ENCODE peak calls at places on chromosomes 5 and 9, in five cellular contexts. I is stomach, L is tibial artery, S is Peyer's patch, T is DND-41. P is an unnamed sample.

GRCh38 chr9:114008667-114009410 is 69.3 kb downstream of the AMBP start:
- DNase-seq in I (peak; percentile 7), S (peak; percentile 27), L (peak; percentile 41), T (no peak), P (peak; percentile 43)

GRCh38 chr5:172640822-172641358 is at the start of gene NEURL1B:
- DNase-seq in S (peak; percentile 89), I (peak; percentile 77), T (peak; percentile 81), L (peak; percentile 83), P (peak; percentile 73)

GRCh38 chr9:107226431-107226830 is 56.6 kb upstream of the RAD23B start:
- DNase-seq in T (no peak), L (no peak), S (no peak), I (no peak), P (no peak)

GRCh38 chr5:77629553-77630245 is 8.8 kb downstream of the OTP start:
- DNase-seq in T (no peak), I (no peak), S (no peak), L (no peak), P (no peak)

GRCh38 chr5:68652507-68652906 is 437.0 kb downstream of the PIK3R1 start:
- DNase-seq in L (no peak), I (peak; percentile 29), T (no peak), S (no peak), P (no peak)

GRCh38 chr5:122141751-122142150 is 12.4 kb downstream of the ZNF474 start:
- DNase-seq in L (no peak), S (no peak), I (no peak), T (no peak), P (no peak)

GRCh38 chr5:78649220-78649700 is 688 bp upstream of the LHFPL2 start:
- DNase-seq in T (no peak), L (no peak), I (no peak), S (no peak), P (no peak)

GRCh38 chr5:116573617-116574431 is 799 bp downstream of the SEMA6A start:
- DNase-seq in S (peak; percentile 68), I (no peak), L (peak; percentile 62), T (no peak), P (no peak)

GRCh38 chr5:151675225-151675955 is 11.3 kb downstream of the SPARC start:
- DNase-seq in I (no peak), T (no peak), L (no peak), S (no peak), P (no peak)

GRCh38 chr5:113891491-113891890 is 378.0 kb downstream of the YTHDC2 start:
- DNase-seq in T (no peak), S (no peak), L (no peak), I (no peak), P (no peak)

GRCh38 chr9:111897831-111898144 is 1.2 kb downstream of the UGCG start:
- DNase-seq in L (no peak), I (no peak), S (no peak), T (no peak), P (no peak)

GRCh38 chr5:158751961-158752655 is 347.6 kb downstream of the EBF1 start:
- DNase-seq in T (no peak), I (no peak), S (no peak), L (no peak), P (no peak)

GRCh38 chr5:19802686-19803085 is 185.3 kb downstream of the CDH18 start:
- DNase-seq in S (no peak), I (no peak), T (no peak), L (no peak), P (no peak)

GRCh38 chr5:157290981-157291711 is 25.2 kb downstream of the CYFIP2 start:
- DNase-seq in L (no peak), T (no peak), S (peak; percentile 77), I (peak; percentile 51), P (peak; percentile 50)

GRCh38 chr5:89967806-89968444 is 441.6 kb downstream of the CETN3 start:
- DNase-seq in S (no peak), T (no peak), L (no peak), I (no peak), P (no peak)

GRCh38 chr9:98808411-98808815 is 943 bp downstream of the GALNT12 start:
- DNase-seq in I (peak; percentile 89), S (peak; percentile 89), T (no peak), L (peak; percentile 67), P (no peak)

GRCh38 chr5:56206126-56206525 is 27.0 kb downstream of the ANKRD55 start:
- DNase-seq in S (no peak), T (no peak), I (no peak), L (no peak), P (no peak)

GRCh38 chr5:117454716-117455212 is 880.1 kb upstream of the SEMA6A start:
- DNase-seq in L (peak; percentile 70), T (peak; percentile 49), I (peak; percentile 61), S (peak; percentile 70), P (peak; percentile 61)

GRCh38 chr5:35212006-35212982 is 18.0 kb downstream of the PRLR start:
- DNase-seq in T (no peak), S (no peak), I (no peak), L (no peak), P (no peak)

GRCh38 chr5:128635379-128635778 is 97.3 kb upstream of the FBN2 start:
- DNase-seq in T (no peak), S (no peak), L (no peak), I (no peak), P (no peak)

GRCh38 chr5:178454308-178454707 is 135.9 kb downstream of the COL23A1 start:
- DNase-seq in S (no peak), T (peak; percentile 35), L (peak; percentile 24), I (peak; percentile 14), P (no peak)

GRCh38 chr5:53170748-53171349 is 61.3 kb upstream of the MOCS2 start:
- DNase-seq in S (no peak), T (peak; percentile 26), L (no peak), I (no peak), P (no peak)

GRCh38 chr9:10806873-10807272 is 194.1 kb upstream of the PTPRD start:
- DNase-seq in I (no peak), T (no peak), S (no peak), L (no peak), P (no peak)

GRCh38 chr9:129283290-129283691 is 105.2 kb upstream of the IER5L start:
- DNase-seq in L (peak; percentile 65), T (no peak), I (no peak), S (no peak), P (peak; percentile 57)

GRCh38 chr9:97866848-97867247 is 13.8 kb downstream of the FOXE1 start:
- DNase-seq in L (no peak), T (no peak), S (no peak), I (no peak), P (no peak)

GRCh38 chr5:121853853-121854252 is 2.2 kb downstream of the FTMT start:
- DNase-seq in L (no peak), S (no peak), I (no peak), T (no peak), P (no peak)

GRCh38 chr9:133170716-133171115 is 7.0 kb upstream of the GBGT1 start:
- DNase-seq in T (no peak), I (no peak), S (no peak), L (no peak), P (no peak)

GRCh38 chr9:91930475-91930874 is 19.6 kb downstream of the ROR2 start:
- DNase-seq in T (no peak), I (no peak), S (no peak), L (no peak), P (no peak)

GRCh38 chr9:70085241-70085640 is 41.6 kb downstream of the MAMDC2 start:
- DNase-seq in T (no peak), I (no peak), L (no peak), S (no peak), P (no peak)

GRCh38 chr9:4137234-4137633 is 162.6 kb downstream of the GLIS3 start:
- DNase-seq in L (no peak), S (no peak), T (no peak), I (no peak), P (no peak)

GRCh38 chr5:136814621-136815378 is 449.5 kb upstream of the TRPC7 start:
- DNase-seq in L (no peak), T (no peak), I (no peak), S (no peak), P (no peak)

GRCh38 chr9:36847781-36848673 is 186.0 kb downstream of the PAX5 start:
- DNase-seq in S (no peak), L (no peak), I (no peak), T (no peak), P (no peak)

GRCh38 chr9:103407260-103407659 is 412.1 kb downstream of the CYLC2 start:
- DNase-seq in L (no peak), S (no peak), T (no peak), I (no peak), P (no peak)

GRCh38 chr5:148751025-148751424 is 75.4 kb upstream of the ADRB2 start:
- DNase-seq in T (no peak), I (no peak), L (no peak), S (no peak), P (no peak)

GRCh38 chr5:16617272-16617973 is 626 bp upstream of the RETREG1 start:
- DNase-seq in I (no peak), L (no peak), T (peak; percentile 68), S (no peak), P (no peak)

DNA sequence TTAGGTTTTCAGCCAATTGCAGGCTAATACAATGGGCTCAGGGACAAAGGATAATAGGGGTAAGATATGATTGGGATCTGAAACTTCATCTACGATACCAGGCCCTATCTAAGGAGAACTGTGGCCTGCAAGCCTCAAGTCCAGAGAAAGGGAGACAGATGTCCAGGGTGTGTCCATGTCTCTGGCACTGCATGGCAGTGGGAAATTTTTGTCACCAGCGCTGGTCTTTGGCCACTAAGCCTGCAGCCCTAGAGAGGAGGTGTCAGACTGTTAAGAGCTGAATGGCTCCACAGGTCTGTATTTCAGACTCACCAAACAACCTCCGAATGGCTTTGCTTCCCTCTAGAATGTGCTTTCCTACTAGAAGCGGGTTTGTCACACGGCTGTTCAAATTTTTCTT is 6.6 kb upstream of the CNOT6 start:
- DNase-seq in I (no peak), S (peak; percentile 3), L (no peak), T (no peak), P (no peak)
- H3K27ac ChIP-seq in I (no peak overlapping the region), S (no peak overlapping the region), L (no peak overlapping the region), T (no peak overlapping the region), P (no peak overlapping the region)

DNA sequence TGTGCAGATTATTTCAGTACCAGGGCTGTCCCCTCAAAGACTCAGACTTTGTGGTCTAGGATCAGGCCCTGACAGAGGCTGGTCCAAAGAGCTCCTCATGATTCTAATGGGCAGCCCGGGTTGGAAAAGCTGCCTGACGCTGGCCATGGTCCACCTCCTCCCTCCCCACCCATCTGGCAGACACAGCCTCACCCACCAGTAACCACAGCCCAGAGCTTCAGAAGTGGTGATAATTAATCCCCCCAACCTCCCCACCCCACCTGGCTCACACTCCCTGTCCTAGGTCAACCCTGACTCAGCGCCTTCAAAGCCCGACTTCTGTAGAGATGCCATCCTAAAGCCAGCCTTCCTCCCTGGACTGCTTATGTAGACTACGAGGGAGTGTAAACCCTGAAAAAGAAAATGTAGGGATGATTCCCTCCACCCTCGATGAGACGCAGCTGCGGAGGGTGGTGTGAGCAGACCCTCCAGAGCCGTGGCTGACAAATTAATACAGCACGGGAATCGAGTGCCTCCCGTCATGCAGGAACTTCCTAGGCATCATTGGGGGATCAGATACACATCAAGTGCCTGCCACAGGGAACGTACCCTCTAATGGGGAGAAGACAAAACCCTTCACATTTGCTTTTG is 7.0 kb downstream of the UBE2QL1 start:
- DNase-seq in S (no peak), I (no peak), T (no peak), L (peak; percentile 59), P (peak; percentile 1)
- H3K4me1 ChIP-seq in S (no peaks in the 10 kb centered on the region), I (no peaks in the 10 kb centered on the region), T (no peaks in the 10 kb centered on the region), L (peaks cover 39% of the 10 kb centered on the region), P (no peaks in the 10 kb centered on the region)

GRCh38 chr5:10333154-10334006 is 20.1 kb upstream of the MARCHF6 start:
- DNase-seq in S (peak; percentile 76), I (peak; percentile 60), T (no peak), L (peak; percentile 70), P (peak; percentile 56)
- TF ChIP-seq CTCF in S (peak; percentile 25), I (peak; percentile 17), T (no peak), L (no peak), P (peak; percentile 15)

GRCh38 chr9:122819791-122820489 is 8.4 kb downstream of the PDCL start:
- DNase-seq in S (no peak), L (no peak), I (no peak), T (no peak), P (peak; percentile 36)
- H3K27ac ChIP-seq in S (no peak overlapping the region), L (no peak overlapping the region), I (peak overlapping the region; percentile 17), T (no peak overlapping the region), P (peak overlapping the region; percentile 33)

P was measured in right atrium auricular region.